ENCODE peak calls at places on chromosomes 7 and 10, in six cellular contexts. One of them, this sample, is unnamed.

GRCh38 chr7:23956769-23957556 is 246.9 kb downstream of the STK31 start:
- DNase-seq in stimulated activated CD8-positive, alpha-beta memory T cell treated with anti-CD3 and anti-CD28 coated beads, Interleukin-7, amount 100 ng/mL, for 1 hour: no peak
- DNase-seq in cardiac fibroblast: peak
- DNase-seq in NCI-H82: no peak
- DNase-seq in hepatic stellate cell: peak
- DNase-seq in neural crest cell: no peak
- DNase-seq in this sample: no peak

GRCh38 chr10:103120977-103121735 is 71.9 kb downstream of the NT5C2 start:
- DNase-seq in stimulated activated CD8-positive, alpha-beta memory T cell treated with anti-CD3 and anti-CD28 coated beads, Interleukin-7, amount 100 ng/mL, for 1 hour: no peak
- DNase-seq in cardiac fibroblast: peak
- DNase-seq in NCI-H82: peak
- DNase-seq in hepatic stellate cell: no peak
- DNase-seq in neural crest cell: no peak
- DNase-seq in this sample: no peak

GRCh38 chr10:124347956-124348355 is 70.8 kb downstream of the OAT start:
- DNase-seq in stimulated activated CD8-positive, alpha-beta memory T cell treated with anti-CD3 and anti-CD28 coated beads, Interleukin-7, amount 100 ng/mL, for 1 hour: no peak
- DNase-seq in cardiac fibroblast: no peak
- DNase-seq in NCI-H82: no peak
- DNase-seq in hepatic stellate cell: no peak
- DNase-seq in neural crest cell: no peak
- DNase-seq in this sample: no peak

GRCh38 chr10:62450905-62451605 is 76.9 kb downstream of the ZNF365 start:
- DNase-seq in stimulated activated CD8-positive, alpha-beta memory T cell treated with anti-CD3 and anti-CD28 coated beads, Interleukin-7, amount 100 ng/mL, for 1 hour: no peak
- DNase-seq in cardiac fibroblast: no peak
- DNase-seq in NCI-H82: no peak
- DNase-seq in hepatic stellate cell: no peak
- DNase-seq in neural crest cell: no peak
- DNase-seq in this sample: no peak

GRCh38 chr7:46549892-46550639 is 629.0 kb upstream of the IGFBP3 start:
- DNase-seq in stimulated activated CD8-positive, alpha-beta memory T cell treated with anti-CD3 and anti-CD28 coated beads, Interleukin-7, amount 100 ng/mL, for 1 hour: no peak
- DNase-seq in cardiac fibroblast: no peak
- DNase-seq in NCI-H82: no peak
- DNase-seq in hepatic stellate cell: no peak
- DNase-seq in neural crest cell: no peak
- DNase-seq in this sample: no peak

GRCh38 chr7:74023037-74023436 is 4.9 kb upstream of the ELN start:
- DNase-seq in stimulated activated CD8-positive, alpha-beta memory T cell treated with anti-CD3 and anti-CD28 coated beads, Interleukin-7, amount 100 ng/mL, for 1 hour: no peak
- DNase-seq in cardiac fibroblast: peak
- DNase-seq in NCI-H82: no peak
- DNase-seq in hepatic stellate cell: peak
- DNase-seq in neural crest cell: peak
- DNase-seq in this sample: peak

GRCh38 chr7:106062006-106062405 is 50.1 kb downstream of the SYPL1 start:
- DNase-seq in stimulated activated CD8-positive, alpha-beta memory T cell treated with anti-CD3 and anti-CD28 coated beads, Interleukin-7, amount 100 ng/mL, for 1 hour: no peak
- DNase-seq in cardiac fibroblast: no peak
- DNase-seq in NCI-H82: no peak
- DNase-seq in hepatic stellate cell: no peak
- DNase-seq in neural crest cell: no peak
- DNase-seq in this sample: no peak

GRCh38 chr7:74206589-74207120 is 3.2 kb upstream of the LAT2 start:
- DNase-seq in stimulated activated CD8-positive, alpha-beta memory T cell treated with anti-CD3 and anti-CD28 coated beads, Interleukin-7, amount 100 ng/mL, for 1 hour: peak
- DNase-seq in cardiac fibroblast: peak
- DNase-seq in NCI-H82: peak
- DNase-seq in hepatic stellate cell: peak
- DNase-seq in neural crest cell: peak
- DNase-seq in this sample: peak

GRCh38 chr7:144908943-144909556 is 73.2 kb upstream of the TPK1 start:
- DNase-seq in stimulated activated CD8-positive, alpha-beta memory T cell treated with anti-CD3 and anti-CD28 coated beads, Interleukin-7, amount 100 ng/mL, for 1 hour: no peak
- DNase-seq in cardiac fibroblast: no peak
- DNase-seq in NCI-H82: no peak
- DNase-seq in hepatic stellate cell: no peak
- DNase-seq in neural crest cell: no peak
- DNase-seq in this sample: no peak

GRCh38 chr7:21543528-21544302 is 876 bp downstream of the DNAH11 start:
- DNase-seq in stimulated activated CD8-positive, alpha-beta memory T cell treated with anti-CD3 and anti-CD28 coated beads, Interleukin-7, amount 100 ng/mL, for 1 hour: no peak
- DNase-seq in cardiac fibroblast: peak
- DNase-seq in NCI-H82: no peak
- DNase-seq in hepatic stellate cell: no peak
- DNase-seq in neural crest cell: no peak
- DNase-seq in this sample: peak

GRCh38 chr7:123260428-123260960 is 60.7 kb upstream of the SLC13A1 start:
- DNase-seq in stimulated activated CD8-positive, alpha-beta memory T cell treated with anti-CD3 and anti-CD28 coated beads, Interleukin-7, amount 100 ng/mL, for 1 hour: no peak
- DNase-seq in cardiac fibroblast: no peak
- DNase-seq in NCI-H82: no peak
- DNase-seq in hepatic stellate cell: no peak
- DNase-seq in neural crest cell: no peak
- DNase-seq in this sample: no peak

GRCh38 chr7:2978403-2978802 is 65.3 kb downstream of the CARD11 start:
- DNase-seq in stimulated activated CD8-positive, alpha-beta memory T cell treated with anti-CD3 and anti-CD28 coated beads, Interleukin-7, amount 100 ng/mL, for 1 hour: peak
- DNase-seq in cardiac fibroblast: no peak
- DNase-seq in NCI-H82: no peak
- DNase-seq in hepatic stellate cell: no peak
- DNase-seq in neural crest cell: no peak
- DNase-seq in this sample: no peak

GRCh38 chr10:91596821-91597396 is 36.0 kb downstream of the PPP1R3C start:
- DNase-seq in stimulated activated CD8-positive, alpha-beta memory T cell treated with anti-CD3 and anti-CD28 coated beads, Interleukin-7, amount 100 ng/mL, for 1 hour: no peak
- DNase-seq in cardiac fibroblast: peak
- DNase-seq in NCI-H82: no peak
- DNase-seq in hepatic stellate cell: no peak
- DNase-seq in neural crest cell: no peak
- DNase-seq in this sample: peak

GRCh38 chr7:135562720-135563119 is 5.0 kb downstream of the NUP205 start:
- DNase-seq in stimulated activated CD8-positive, alpha-beta memory T cell treated with anti-CD3 and anti-CD28 coated beads, Interleukin-7, amount 100 ng/mL, for 1 hour: no peak
- DNase-seq in cardiac fibroblast: no peak
- DNase-seq in NCI-H82: no peak
- DNase-seq in hepatic stellate cell: no peak
- DNase-seq in neural crest cell: no peak
- DNase-seq in this sample: no peak